ENCODE peak calls at places on chromosomes 11 and 22, in four cellular contexts. E is GM12878, S is WTC11, U is HepG2. K is an unnamed sample.
A peak's percentile ranks its signal among the peaks of the same experiment; 100 is the strongest.

GRCh38 chr11:66847461-66848232 is 4.4 kb downstream of the RCE1 start:
- DNase-seq in E (no peak), S (no peak), U (no peak), K (no peak)

GRCh38 chr11:132114185-132114584 is 743.8 kb downstream of the NTM start:
- DNase-seq in E (no peak), S (peak; percentile 72), U (no peak), K (no peak)

GRCh38 chr11:108965602-108966001 is 300.7 kb downstream of the DDX10 start:
- DNase-seq in E (no peak), S (no peak), U (no peak), K (no peak)

GRCh38 chr11:96279018-96279417 is 64.0 kb downstream of the MAML2 start:
- DNase-seq in E (no peak), S (no peak), U (no peak), K (peak; percentile 30)

GRCh38 chr11:100827934-100828661 is 141.0 kb downstream of the ARHGAP42 start:
- DNase-seq in E (peak; percentile 32), S (no peak), U (peak; percentile 80), K (peak; percentile 9)

GRCh38 chr22:23722168-23722567 is 28.7 kb downstream of the ZNF70 start:
- DNase-seq in E (no peak), S (no peak), U (no peak), K (no peak)

GRCh38 chr11:75582461-75582934 is 20.4 kb downstream of the SERPINH1 start:
- DNase-seq in E (no peak), S (no peak), U (no peak), K (no peak)

GRCh38 chr11:76763573-76764348 is 19.4 kb upstream of the TSKU start:
- DNase-seq in E (no peak), S (no peak), U (no peak), K (no peak)

GRCh38 chr11:60957188-60957587 is 5.2 kb upstream of the SLC15A3 start:
- DNase-seq in E (no peak), S (no peak), U (no peak), K (no peak)

GRCh38 chr11:504053-504993 is 2.7 kb downstream of the RNH1 start:
- DNase-seq in E (no peak), S (no peak), U (no peak), K (peak; percentile 74)

GRCh38 chr11:2312232-2313042 is 10.6 kb downstream of the TSPAN32 start:
- DNase-seq in E (no peak), S (no peak), U (no peak), K (no peak)

GRCh38 chr11:84673753-84674152 is 953.4 kb downstream of the DLG2 start:
- DNase-seq in E (no peak), S (no peak), U (no peak), K (no peak)

GRCh38 chr22:47189056-47189916 is 426.8 kb downstream of the TBC1D22A start:
- DNase-seq in E (no peak), S (no peak), U (no peak), K (no peak)

GRCh38 chr11:2572491-2573239 is 127.1 kb downstream of the KCNQ1OT1 start:
- DNase-seq in E (no peak), S (no peak), U (no peak), K (no peak)

GRCh38 chr11:72309074-72309598 is 65.2 kb upstream of the PHOX2A start:
- DNase-seq in E (no peak), S (no peak), U (no peak), K (no peak)

GRCh38 chr11:12677131-12677530 is 2.9 kb downstream of the TEAD1 start:
- DNase-seq in E (no peak), S (no peak), U (no peak), K (no peak)

GRCh38 chr11:78212586-78213371 is 24.1 kb downstream of the USP35 start:
- DNase-seq in E (no peak), S (peak; percentile 3), U (no peak), K (no peak)

GRCh38 chr11:45017329-45017728 is 66.6 kb upstream of the TP53I11 start:
- DNase-seq in E (no peak), S (peak; percentile 52), U (no peak), K (no peak)

GRCh38 chr22:49658902-49659280 is 168.8 kb downstream of the BRD1 start:
- DNase-seq in E (no peak), S (peak; percentile 11), U (no peak), K (no peak)

GRCh38 chr11:108780119-108780518 is 115.2 kb downstream of the DDX10 start:
- DNase-seq in E (no peak), S (no peak), U (no peak), K (no peak)

GRCh38 chr11:106160494-106160893 is 83.0 kb downstream of the AASDHPPT start:
- DNase-seq in E (no peak), S (no peak), U (no peak), K (no peak)

GRCh38 chr22:42257386-42257785 is 13.1 kb downstream of the TCF20 start:
- DNase-seq in E (no peak), S (no peak), U (no peak), K (no peak)

GRCh38 chr22:45317551-45318167 is 7.9 kb downstream of the FAM118A start:
- DNase-seq in E (no peak), S (peak; percentile 41), U (no peak), K (no peak)

GRCh38 chr22:40027191-40028097 is 32.7 kb downstream of the FAM83F start:
- DNase-seq in E (no peak), S (no peak), U (no peak), K (no peak)

GRCh38 chr22:38755155-38755910 is 465 bp downstream of the SUN2 start:
- DNase-seq in E (no peak), S (peak; percentile 72), U (peak; percentile 80), K (peak; percentile 84)

GRCh38 chr22:44947029-44947428 is 62.8 kb downstream of the PHF21B start:
- DNase-seq in E (no peak), S (no peak), U (no peak), K (no peak)

GRCh38 chr11:92967178-92967577 is 2.3 kb upstream of the MTNR1B start:
- DNase-seq in E (no peak), S (no peak), U (no peak), K (no peak)

GRCh38 chr11:76739798-76740197 is 43.4 kb upstream of the TSKU start:
- DNase-seq in E (no peak), S (no peak), U (no peak), K (no peak)

GRCh38 chr11:12155696-12156095 is 45.3 kb downstream of the MICAL2 start:
- DNase-seq in E (no peak), S (no peak), U (no peak), K (no peak)

GRCh38 chr11:69788956-69789355 is 13.8 kb upstream of the FGF4 start:
- DNase-seq in E (no peak), S (no peak), U (no peak), K (no peak)
- TF ChIP-seq CREM in E (no peak), S (no peak), U (no peak), K (no peak)

DNA sequence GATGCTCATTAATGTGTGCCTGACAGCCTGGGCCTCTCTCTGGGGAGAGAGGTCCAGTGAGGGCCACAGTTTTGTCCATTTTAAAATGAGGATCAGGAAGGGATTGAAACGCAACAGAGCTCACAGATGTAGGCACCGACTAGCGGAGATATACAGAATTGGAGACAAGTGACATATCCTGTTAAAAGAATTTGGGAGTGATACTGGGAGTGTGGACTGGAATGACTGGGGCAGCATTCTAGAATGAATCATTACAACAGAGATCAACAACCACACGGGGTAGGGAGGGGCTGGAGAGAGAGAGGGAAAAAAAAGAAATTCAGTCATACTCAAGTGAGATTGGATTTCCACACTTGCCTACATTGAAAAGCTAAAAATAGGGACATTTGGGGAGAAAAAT is 2.5 kb upstream of the NCAM1 start:
- DNase-seq in E (no peak), S (no peak), U (no peak), K (no peak)
- TF ChIP-seq CREM in E (no peak), S (no peak), U (no peak), K (no peak)

DNA sequence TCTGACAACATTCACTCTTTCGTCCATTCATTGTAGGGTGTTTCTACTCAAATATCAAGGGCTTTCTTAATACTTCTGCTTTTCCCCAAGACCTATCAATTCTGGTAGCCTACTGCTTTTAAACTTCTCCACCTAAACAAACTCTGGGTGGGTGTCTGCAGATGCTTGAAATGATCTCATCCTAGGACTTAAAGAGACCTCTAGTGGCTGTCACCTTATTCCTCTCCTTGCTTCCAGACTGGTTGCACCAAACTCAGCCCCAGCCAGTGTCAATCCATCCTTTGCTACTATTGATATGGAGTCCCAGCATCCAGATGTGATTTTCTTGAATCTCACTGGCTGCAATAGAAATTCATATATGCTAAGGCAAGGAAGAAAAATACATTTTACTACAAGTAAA is 274.7 kb downstream of the NXPE2 start:
- DNase-seq in E (no peak), S (no peak), U (no peak), K (peak; percentile 17)
- TF ChIP-seq CREM in E (no peak), S (no peak), U (no peak), K (no peak)

GRCh38 chr11:64247729-64248531 is 1.2 kb upstream of the PPP1R14B start:
- DNase-seq in E (no peak), S (no peak), U (no peak), K (no peak)
- TF ChIP-seq CREM in E (no peak), S (no peak), U (no peak), K (no peak)

DNA sequence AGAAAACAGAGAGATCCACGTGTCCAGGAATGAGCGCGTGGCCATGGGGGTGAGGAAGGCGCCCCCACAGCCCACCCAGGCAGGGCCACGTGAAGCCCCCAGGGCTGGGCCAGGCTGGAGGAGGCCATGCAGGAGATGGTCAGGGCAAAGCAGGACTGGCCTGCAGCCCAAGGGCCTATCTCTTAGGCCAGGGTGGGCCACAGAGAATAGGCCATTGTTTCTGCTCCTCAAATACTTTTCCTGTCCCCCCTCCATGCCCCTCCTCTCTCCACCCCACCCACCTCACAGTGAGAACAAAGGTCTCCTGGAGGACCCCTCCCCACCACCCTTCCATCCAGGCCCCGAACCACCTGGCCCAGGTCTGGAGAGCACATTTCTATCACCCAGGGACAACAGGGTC is 8.3 kb upstream of the CDC42EP1 start:
- DNase-seq in E (no peak), S (no peak), U (no peak), K (no peak)
- TF ChIP-seq CREM in E (no peak), S (no peak), U (no peak), K (no peak)